ENCODE peak calls at places on chromosome 1, in seven cellular contexts. I is transverse colon; B is OCI-LY7; S is fibroblast of lung; W is CD4-positive, CD25-positive, alpha-beta regulatory T cell; J is aorta; O is heart right ventricle. N is an unnamed sample.

GRCh38 chr1:85617582-85618237 is 37.1 kb downstream of the CCN1 start:
- DNase-seq in W (no peak), O (no peak), B (no peak), I (no peak), J (no peak), S (peak; percentile 6), N (no peak)

GRCh38 chr1:44405804-44406743 is 1.0 kb downstream of the RNF220 start:
- DNase-seq in S (peak; percentile 23), B (no peak), W (peak; percentile 57), J (no peak), I (no peak), O (no peak), N (no peak)

GRCh38 chr1:33159577-33159976 is 22.3 kb downstream of the TRIM62 start:
- DNase-seq in J (no peak), W (no peak), B (no peak), S (no peak), O (no peak), I (no peak), N (no peak)

GRCh38 chr1:5522605-5523145 is 469.6 kb downstream of the NPHP4 start:
- DNase-seq in S (no peak), O (no peak), J (no peak), I (no peak), W (no peak), B (no peak), N (no peak)

GRCh38 chr1:33612877-33613487 is 140.5 kb downstream of the ZSCAN20 start:
- DNase-seq in O (peak; percentile 54), B (peak; percentile 57), I (peak; percentile 38), W (peak; percentile 35), S (peak; percentile 71), J (peak; percentile 73), N (peak; percentile 41)

GRCh38 chr1:75985827-75986226 is 53.6 kb upstream of the ASB17 start:
- DNase-seq in S (peak; percentile 77), I (no peak), W (no peak), B (no peak), O (no peak), J (no peak), N (no peak)

GRCh38 chr1:194361374-194362131 is 1175.1 kb upstream of the B3GALT2 start:
- DNase-seq in B (no peak), J (no peak), I (no peak), S (no peak), O (no peak), W (no peak), N (no peak)

GRCh38 chr1:227744668-227745067 is 9.4 kb downstream of the SNAP47 start:
- DNase-seq in I (peak; percentile 62), S (no peak), W (peak; percentile 35), J (no peak), O (no peak), B (no peak), N (peak; percentile 59)

GRCh38 chr1:160996195-160996594 is 24.8 kb downstream of the F11R start:
- DNase-seq in I (no peak), S (no peak), J (no peak), B (no peak), W (no peak), O (no peak), N (no peak)

GRCh38 chr1:3219005-3219724 is 150.2 kb downstream of the PRDM16 start:
- DNase-seq in B (no peak), I (peak; percentile 36), W (no peak), S (peak; percentile 1), J (peak; percentile 86), O (peak; percentile 76), N (peak; percentile 50)

GRCh38 chr1:26482921-26483320 is 10.7 kb downstream of the HMGN2 start:
- DNase-seq in B (no peak), I (no peak), S (no peak), O (no peak), W (no peak), J (no peak), N (no peak)

GRCh38 chr1:59159557-59160203 is 137.2 kb upstream of the FGGY start:
- DNase-seq in W (no peak), J (no peak), O (no peak), S (no peak), I (no peak), B (no peak), N (no peak)

GRCh38 chr1:204190212-204191211 is 5.8 kb downstream of the KISS1 start:
- DNase-seq in O (no peak), B (no peak), I (peak; percentile 71), W (no peak), J (no peak), S (peak; percentile 69), N (peak; percentile 70)

GRCh38 chr1:933603-933940 is 9.8 kb downstream of the SAMD11 start:
- DNase-seq in B (no peak), W (no peak), S (no peak), I (no peak), J (no peak), O (no peak), N (no peak)

GRCh38 chr1:935751-936231 is 12.1 kb downstream of the SAMD11 start:
- DNase-seq in I (no peak), W (no peak), B (no peak), S (no peak), J (no peak), O (no peak), N (no peak)

GRCh38 chr1:936865-937264 is 13.1 kb downstream of the SAMD11 start:
- DNase-seq in S (no peak), B (no peak), I (no peak), O (no peak), W (no peak), J (no peak), N (no peak)

GRCh38 chr1:936348-936747 is 12.6 kb downstream of the SAMD11 start:
- DNase-seq in B (no peak), J (no peak), O (no peak), I (no peak), S (no peak), W (no peak), N (no peak)

GRCh38 chr1:934991-935750 is 11.4 kb downstream of the SAMD11 start:
- DNase-seq in B (no peak), O (no peak), J (no peak), I (no peak), W (no peak), S (no peak), N (no peak)
- H3K4me1 ChIP-seq in B (no peaks in the 10 kb centered on the region), O (peaks cover 20% of the 10 kb centered on the region), J (no peaks in the 10 kb centered on the region), I (peaks cover 8% of the 10 kb centered on the region), W (no peaks in the 10 kb centered on the region), S (peaks cover 3% of the 10 kb centered on the region), N (no peaks in the 10 kb centered on the region)

DNA sequence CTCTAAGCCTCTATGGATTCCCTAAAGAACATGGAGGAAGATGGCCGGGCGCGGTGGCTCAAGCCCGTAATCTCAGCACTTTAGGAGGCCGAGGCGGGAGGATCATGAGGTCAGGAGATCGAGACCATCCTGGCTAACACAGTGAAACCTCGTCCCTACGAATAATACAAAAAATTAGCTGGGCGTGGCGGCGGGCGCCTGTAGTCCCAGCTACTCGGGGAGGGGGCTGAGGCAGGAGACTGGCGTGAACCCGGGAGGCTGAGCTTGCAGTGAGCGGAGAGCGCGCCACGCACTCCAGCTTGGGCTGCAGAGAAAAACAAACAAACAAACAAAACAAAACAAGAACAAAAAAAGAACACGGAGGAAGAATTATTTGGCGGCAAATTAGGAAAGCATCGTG is 5.8 kb upstream of the ZNF326 start:
- DNase-seq in S (no peak), I (no peak), W (no peak), J (no peak), B (no peak), O (no peak), N (no peak)
- H3K4me3 ChIP-seq in S (no peak overlapping the region), I (no peak overlapping the region), W (no peak overlapping the region), J (no peak overlapping the region), B (no peak overlapping the region), O (no peak overlapping the region), N (no peak overlapping the region)

GRCh38 chr1:202159534-202160371 is 649 bp downstream of the PTPN7 start:
- DNase-seq in W (peak; percentile 78), I (peak; percentile 60), S (no peak), J (no peak), O (no peak), B (peak; percentile 76), N (peak; percentile 46)
- H3K4me1 ChIP-seq in W (peaks cover 100% of the 10 kb centered on the region), I (no peaks in the 10 kb centered on the region), S (no peaks in the 10 kb centered on the region), J (no peaks in the 10 kb centered on the region), O (peaks cover 9% of the 10 kb centered on the region), B (peaks cover 98% of the 10 kb centered on the region), N (peaks cover 1% of the 10 kb centered on the region)

GRCh38 chr1:39573736-39574624 is 2.6 kb downstream of the PABPC4 start:
- DNase-seq in S (peak; percentile 38), W (no peak), B (peak; percentile 15), J (no peak), I (no peak), O (no peak), N (no peak)

GRCh38 chr1:39572379-39573096 is 4.1 kb downstream of the PABPC4 start:
- DNase-seq in B (no peak), J (no peak), I (no peak), O (no peak), W (peak; percentile 18), S (no peak), N (no peak)

GRCh38 chr1:39574646-39575045 is 1.9 kb downstream of the PABPC4 start:
- DNase-seq in O (no peak), W (no peak), I (peak; percentile 31), B (no peak), J (no peak), S (peak; percentile 19), N (peak; percentile 52)

GRCh38 chr1:39571178-39571483 is 5.5 kb downstream of the PABPC4 start:
- DNase-seq in W (no peak), J (no peak), O (no peak), S (no peak), I (no peak), B (no peak), N (no peak)

DNA sequence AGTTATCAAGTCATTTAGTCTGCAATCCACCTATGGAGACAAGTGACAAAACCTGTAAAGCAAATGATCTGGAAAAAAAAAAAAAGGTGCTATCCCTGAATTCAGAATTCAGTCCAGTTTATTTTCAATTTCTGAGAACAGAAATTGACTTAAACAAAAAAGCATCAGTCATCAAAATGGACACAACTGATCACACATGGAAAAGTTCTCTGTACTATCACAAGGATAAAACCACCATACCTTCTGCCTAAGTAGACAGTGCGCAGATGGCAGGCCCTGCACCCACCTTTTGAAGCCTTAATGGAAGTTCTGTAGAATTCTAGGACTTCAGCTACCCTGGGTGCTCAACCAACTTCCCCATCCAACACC is 3.5 kb downstream of the PABPC4 start:
- DNase-seq in I (no peak), O (no peak), B (no peak), S (no peak), W (no peak), J (no peak), N (no peak)
- H3K4me3 ChIP-seq in I (no peak overlapping the region), O (peak overlapping the region; percentile 94), B (peak overlapping the region; percentile 98), S (peak overlapping the region; percentile 10), W (peak overlapping the region; percentile 38), J (no peak overlapping the region), N (no peak overlapping the region)

N was measured in colonic mucosa.